ENCODE peak calls at places on chromosomes 6 and 20, in seven cellular contexts. E is H9, S is IMR-90, B is neuronal stem cell, V is trophoblast cell, T is mesenchymal stem cell, G is H1. K is an unnamed sample.

GRCh38 chr20:51797357-51798025 is 4.8 kb downstream of the SALL4 start:
- DNase-seq in B (peak; percentile 68), S (peak; percentile 15), G (no peak), T (peak; percentile 79), V (peak; percentile 53), E (no peak), K (peak; percentile 97)

GRCh38 chr6:90294614-90294988 is 2.0 kb downstream of the BACH2 start:
- DNase-seq in E (peak; percentile 36), B (no peak), T (peak; percentile 16), S (no peak), G (no peak), V (peak; percentile 20), K (peak; percentile 64)

GRCh38 chr6:25279748-25280616 is 808 bp downstream of the CARMIL1 start:
- DNase-seq in S (no peak), G (peak; percentile 49), T (peak; percentile 5), V (peak; percentile 34), E (peak; percentile 78), B (peak; percentile 33), K (peak; percentile 70)

GRCh38 chr6:52598123-52598823 is 21.4 kb upstream of the TRAM2 start:
- DNase-seq in V (peak; percentile 51), G (peak; percentile 58), B (peak; percentile 62), T (peak; percentile 80), E (peak; percentile 89), S (peak; percentile 74), K (peak; percentile 96)

GRCh38 chr20:23078351-23078993 is 7.7 kb downstream of the CD93 start:
- DNase-seq in B (no peak), S (no peak), V (no peak), G (no peak), E (no peak), T (peak; percentile 76), K (no peak)

GRCh38 chr6:142786476-142786875 is 158.5 kb downstream of the HIVEP2 start:
- DNase-seq in T (no peak), E (no peak), S (peak; percentile 15), G (no peak), B (no peak), V (peak; percentile 47), K (no peak)

GRCh38 chr20:47748851-47749250 is 36.4 kb downstream of the SULF2 start:
- DNase-seq in T (no peak), B (no peak), S (no peak), E (no peak), V (no peak), G (no peak), K (no peak)

GRCh38 chr6:109927052-109927451 is 51.1 kb upstream of the GPR6 start:
- DNase-seq in B (no peak), V (no peak), E (no peak), S (no peak), T (no peak), G (no peak), K (no peak)

GRCh38 chr20:32497589-32498224 is 87.4 kb downstream of the NOL4L start:
- DNase-seq in G (no peak), V (no peak), B (no peak), E (peak; percentile 43), T (no peak), S (no peak), K (peak; percentile 45)

GRCh38 chr6:158149641-158150040 is 18.4 kb downstream of the SERAC1 start:
- DNase-seq in V (peak; percentile 19), T (peak; percentile 84), S (peak; percentile 91), B (no peak), G (no peak), E (no peak), K (no peak)

GRCh38 chr6:124962617-124963415 is 579 bp downstream of the RNF217 start:
- DNase-seq in E (peak; percentile 66), B (no peak), G (no peak), S (peak; percentile 35), T (peak; percentile 64), V (peak; percentile 34), K (peak; percentile 75)

GRCh38 chr6:150255840-150256239 is 113.0 kb upstream of the IYD start:
- DNase-seq in E (no peak), V (no peak), G (no peak), T (no peak), S (no peak), B (no peak), K (no peak)

GRCh38 chr6:126664271-126664670 is 324.4 kb downstream of the CENPW start:
- DNase-seq in T (no peak), V (no peak), S (no peak), E (no peak), B (no peak), G (no peak), K (no peak)

GRCh38 chr6:16836186-16836981 is 75.1 kb upstream of the ATXN1 start:
- DNase-seq in T (peak; percentile 59), E (no peak), S (peak; percentile 26), G (no peak), V (no peak), B (peak; percentile 49), K (no peak)

GRCh38 chr20:33433465-33433864 is 10.1 kb downstream of the SNTA1 start:
- DNase-seq in V (peak; percentile 31), E (no peak), S (no peak), B (no peak), T (peak; percentile 28), G (no peak), K (no peak)

GRCh38 chr6:3124667-3125066 is 6.2 kb downstream of the BPHL start:
- DNase-seq in E (no peak), B (no peak), T (no peak), G (no peak), V (no peak), S (no peak), K (no peak)

GRCh38 chr6:81534934-81535465 is 217.5 kb downstream of the TENT5A start:
- DNase-seq in T (no peak), B (no peak), G (no peak), V (peak; percentile 94), E (no peak), S (no peak), K (no peak)

GRCh38 chr6:125662301-125662700 is 87.1 kb upstream of the HEY2 start:
- DNase-seq in B (no peak), V (no peak), S (no peak), E (no peak), G (no peak), T (no peak), K (no peak)

GRCh38 chr6:35140991-35141720 is at the start of gene TCP11:
- DNase-seq in V (peak; percentile 2), E (peak; percentile 68), B (no peak), T (no peak), G (no peak), S (no peak), K (peak; percentile 56)

GRCh38 chr6:67986694-67987232 is 648.3 kb upstream of the ADGRB3 start:
- DNase-seq in B (no peak), E (no peak), T (peak; percentile 21), V (no peak), G (no peak), S (no peak), K (peak; percentile 37)

DNA sequence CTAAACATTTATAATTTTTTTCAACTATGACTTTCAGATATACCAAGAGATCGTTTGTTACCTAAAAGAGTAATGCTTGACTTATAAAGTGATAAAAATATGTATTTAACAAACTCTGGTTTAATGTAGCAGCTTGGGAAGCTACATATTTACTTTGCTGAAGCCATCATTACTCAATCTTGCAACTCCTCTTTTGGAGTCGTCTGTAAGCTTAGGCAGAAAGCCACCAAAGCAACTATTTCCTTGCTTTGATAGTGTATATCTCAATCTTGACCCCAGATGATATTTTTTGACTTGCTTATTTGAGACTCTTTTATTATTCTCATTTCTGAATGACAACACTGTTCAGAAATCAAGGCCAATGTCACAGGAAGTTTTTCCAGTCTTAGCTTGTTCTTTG is 182.9 kb downstream of the SAMD5 start:
- DNase-seq in S (no peak), T (no peak), E (no peak), B (no peak), G (no peak), V (no peak), K (no peak)
- H3K79me1 ChIP-seq in S (no peaks in the 10 kb centered on the region), T (no peaks in the 10 kb centered on the region), E (no peaks in the 10 kb centered on the region), B (no peaks in the 10 kb centered on the region), G (no peaks in the 10 kb centered on the region), V (no peaks in the 10 kb centered on the region), K (no peaks in the 10 kb centered on the region)

DNA sequence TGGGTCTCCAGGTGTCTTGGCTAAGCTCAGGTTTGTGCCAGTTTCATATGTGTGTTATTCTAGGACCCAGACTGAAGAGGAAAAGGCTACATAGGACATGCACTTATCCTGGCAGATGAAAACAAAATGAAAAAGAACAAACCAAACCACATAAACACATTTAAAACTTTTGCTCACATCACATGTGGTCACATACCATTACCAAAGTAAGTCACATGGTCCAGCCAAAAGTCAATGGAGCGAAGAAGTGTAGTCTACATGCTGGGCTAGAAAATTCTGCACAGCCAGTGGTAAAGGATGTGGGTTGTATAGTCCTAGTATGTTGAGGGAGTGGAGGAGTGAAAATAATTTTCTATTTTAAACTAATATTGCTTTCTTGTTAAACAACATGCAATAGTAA is 437.5 kb downstream of the BTBD3 start:
- DNase-seq in T (no peak), E (no peak), S (no peak), G (no peak), B (no peak), V (no peak), K (no peak)
- H2BK120ac ChIP-seq in T (no peak overlapping the region), E (no peak overlapping the region), S (no peak overlapping the region), G (no peak overlapping the region), B (no peak overlapping the region), V (no peak overlapping the region), K (no peak overlapping the region)

GRCh38 chr6:115870464-115870863 is 190.2 kb downstream of the FRK start:
- DNase-seq in S (no peak), G (no peak), B (no peak), T (no peak), E (no peak), V (peak; percentile 52), K (no peak)

DNA sequence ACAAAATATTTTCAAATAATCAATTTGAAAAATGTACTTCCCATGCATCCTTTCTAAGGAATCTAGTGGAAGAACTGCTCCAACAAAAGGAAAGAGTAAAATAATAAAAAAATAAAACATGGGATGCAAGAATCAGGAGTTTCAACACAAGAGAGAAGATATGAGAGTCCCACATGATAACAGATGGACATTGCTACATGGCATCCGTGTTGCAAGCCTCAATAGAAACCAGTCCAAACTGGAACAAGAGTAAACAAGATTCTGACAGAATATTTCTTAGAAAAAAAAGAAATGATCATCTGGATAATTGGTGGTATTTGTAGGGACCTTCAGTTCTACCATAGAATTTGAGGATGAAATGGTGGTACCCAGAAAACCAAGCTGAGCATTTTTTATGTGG is 186.8 kb downstream of the FRK start:
- DNase-seq in S (no peak), V (no peak), T (no peak), B (no peak), G (no peak), E (no peak), K (no peak)
- H3K79me1 ChIP-seq in S (no peaks in the 10 kb centered on the region), V (no peaks in the 10 kb centered on the region), T (no peaks in the 10 kb centered on the region), B (no peaks in the 10 kb centered on the region), G (no peaks in the 10 kb centered on the region), E (no peaks in the 10 kb centered on the region), K (no peaks in the 10 kb centered on the region)

GRCh38 chr20:10490706-10491105 is 55.6 kb downstream of the SLX4IP start:
- DNase-seq in E (peak; percentile 46), B (no peak), G (no peak), V (no peak), T (no peak), S (peak; percentile 21), K (peak; percentile 94)
- H2BK120ac ChIP-seq in E (no peak overlapping the region), B (no peak overlapping the region), G (no peak overlapping the region), V (no peak overlapping the region), T (no peak overlapping the region), S (no peak overlapping the region), K (no peak overlapping the region)

DNA sequence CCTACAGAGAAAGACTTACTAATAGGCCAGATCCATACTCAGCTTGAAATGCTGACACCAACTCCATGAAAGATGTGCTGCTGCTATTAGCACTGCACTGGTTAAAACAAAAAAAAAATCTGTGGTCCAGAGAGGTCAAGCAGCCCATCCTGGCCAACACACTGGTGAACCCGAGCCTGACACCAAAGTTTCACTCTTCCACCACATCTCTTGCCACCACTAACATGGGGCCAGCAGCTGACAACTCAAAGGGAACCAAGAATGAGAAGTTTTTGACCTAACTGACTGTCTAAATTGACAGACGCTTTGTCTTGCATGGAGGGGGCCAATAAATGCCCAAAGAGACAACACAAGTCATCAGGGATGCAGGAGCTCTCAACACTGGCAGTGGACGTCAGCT is 5.4 kb downstream of the CLIC5 start:
- DNase-seq in S (no peak), E (no peak), T (no peak), G (no peak), B (no peak), V (no peak), K (no peak)
- H3K79me1 ChIP-seq in S (no peaks in the 10 kb centered on the region), E (no peaks in the 10 kb centered on the region), T (no peaks in the 10 kb centered on the region), G (no peaks in the 10 kb centered on the region), B (no peaks in the 10 kb centered on the region), V (peaks cover 1% of the 10 kb centered on the region), K (no peaks in the 10 kb centered on the region)

K was measured in mesendoderm.